ENCODE peak calls at places on chromosome 15, in five cellular contexts. One of them, this sample, is unnamed. For H3K9me3, the result is how much of the 10 kb centered on the place peaks cover.

GRCh38 chr15:89378699-89379422 is 44.2 kb upstream of the POLG start:
- DNase-seq in Karpas-422: no peak
- DNase-seq in Peyer's patch: no peak
- DNase-seq in upper lobe of left lung: peak
- DNase-seq in adipocyte: no peak
- DNase-seq in this sample: no peak

GRCh38 chr15:52329150-52329549 is 33.5 kb upstream of the MYO5C start:
- DNase-seq in Karpas-422: no peak
- DNase-seq in adipocyte: no peak
- DNase-seq in Peyer's patch: no peak
- DNase-seq in upper lobe of left lung: no peak
- DNase-seq in this sample: no peak

GRCh38 chr15:33243393-33243792 is 48.9 kb upstream of the FMN1 start:
- DNase-seq in Karpas-422: no peak
- DNase-seq in adipocyte: no peak
- DNase-seq in upper lobe of left lung: no peak
- DNase-seq in Peyer's patch: no peak
- DNase-seq in this sample: no peak

GRCh38 chr15:40115670-40116093 is 7.0 kb upstream of the BMF start:
- DNase-seq in Peyer's patch: peak
- DNase-seq in adipocyte: no peak
- DNase-seq in upper lobe of left lung: peak
- DNase-seq in Karpas-422: peak
- DNase-seq in this sample: no peak

GRCh38 chr15:43492266-43492665 is 690 bp downstream of the TP53BP1 start:
- DNase-seq in Karpas-422: peak
- DNase-seq in upper lobe of left lung: no peak
- DNase-seq in Peyer's patch: no peak
- DNase-seq in adipocyte: peak
- DNase-seq in this sample: no peak

GRCh38 chr15:74032046-74032445 is 37.5 kb downstream of the PML start:
- DNase-seq in Karpas-422: no peak
- DNase-seq in adipocyte: no peak
- DNase-seq in upper lobe of left lung: no peak
- DNase-seq in Peyer's patch: no peak
- DNase-seq in this sample: no peak

GRCh38 chr15:91862891-91863520 is 9.5 kb downstream of the SLCO3A1 start:
- DNase-seq in Karpas-422: no peak
- DNase-seq in upper lobe of left lung: no peak
- DNase-seq in Peyer's patch: no peak
- DNase-seq in adipocyte: no peak
- DNase-seq in this sample: no peak

GRCh38 chr15:68431792-68432401 is at the start of gene ITGA11:
- DNase-seq in adipocyte: peak
- DNase-seq in Peyer's patch: no peak
- DNase-seq in upper lobe of left lung: peak
- DNase-seq in Karpas-422: no peak
- DNase-seq in this sample: no peak

GRCh38 chr15:95760508-95760907 is 570.0 kb upstream of the NR2F2 start:
- DNase-seq in Karpas-422: no peak
- DNase-seq in adipocyte: no peak
- DNase-seq in Peyer's patch: no peak
- DNase-seq in upper lobe of left lung: no peak
- DNase-seq in this sample: no peak

GRCh38 chr15:52340093-52340492 is 44.5 kb upstream of the MYO5C start:
- DNase-seq in Peyer's patch: no peak
- DNase-seq in upper lobe of left lung: peak
- DNase-seq in adipocyte: no peak
- DNase-seq in Karpas-422: no peak
- DNase-seq in this sample: no peak

GRCh38 chr15:67115567-67115966 is 50.2 kb downstream of the SMAD3 start:
- DNase-seq in adipocyte: no peak
- DNase-seq in upper lobe of left lung: no peak
- DNase-seq in Peyer's patch: no peak
- DNase-seq in Karpas-422: no peak
- DNase-seq in this sample: no peak

GRCh38 chr15:40857601-40858351 is 13.9 kb downstream of the SPINT1 start:
- DNase-seq in upper lobe of left lung: no peak
- DNase-seq in Peyer's patch: peak
- DNase-seq in adipocyte: peak
- DNase-seq in Karpas-422: peak
- DNase-seq in this sample: peak

GRCh38 chr15:62779041-62779810 is 263.3 kb upstream of the TPM1 start:
- DNase-seq in Peyer's patch: no peak
- DNase-seq in Karpas-422: no peak
- DNase-seq in upper lobe of left lung: no peak
- DNase-seq in adipocyte: peak
- DNase-seq in this sample: no peak

GRCh38 chr15:81182031-81182745 is 14.5 kb upstream of the IL16 start:
- DNase-seq in Karpas-422: no peak
- DNase-seq in Peyer's patch: no peak
- DNase-seq in adipocyte: peak
- DNase-seq in upper lobe of left lung: no peak
- DNase-seq in this sample: no peak

GRCh38 chr15:76912430-76912829 is 7.3 kb upstream of the SCAPER start:
- DNase-seq in Karpas-422: no peak
- DNase-seq in Peyer's patch: no peak
- DNase-seq in adipocyte: no peak
- DNase-seq in upper lobe of left lung: no peak
- DNase-seq in this sample: no peak

GRCh38 chr15:90306560-90306959 is 41.1 kb downstream of the NGRN start:
- DNase-seq in upper lobe of left lung: no peak
- DNase-seq in adipocyte: no peak
- DNase-seq in Peyer's patch: no peak
- DNase-seq in Karpas-422: no peak
- DNase-seq in this sample: no peak

GRCh38 chr15:60583194-60583593 is 104.3 kb upstream of the ICE2 start:
- DNase-seq in upper lobe of left lung: no peak
- DNase-seq in Peyer's patch: no peak
- DNase-seq in Karpas-422: peak
- DNase-seq in adipocyte: no peak
- DNase-seq in this sample: no peak

GRCh38 chr15:60006203-60006782 is 2.2 kb downstream of the FOXB1 start:
- DNase-seq in Karpas-422: no peak
- DNase-seq in adipocyte: peak
- DNase-seq in Peyer's patch: no peak
- DNase-seq in upper lobe of left lung: peak
- DNase-seq in this sample: no peak

GRCh38 chr15:66595937-66596545 is 30.2 kb upstream of the LCTL start:
- DNase-seq in Peyer's patch: no peak
- DNase-seq in upper lobe of left lung: no peak
- DNase-seq in adipocyte: peak
- DNase-seq in Karpas-422: no peak
- DNase-seq in this sample: no peak

GRCh38 chr15:39511915-39512260 is 69.0 kb upstream of the THBS1 start:
- DNase-seq in Karpas-422: no peak
- DNase-seq in upper lobe of left lung: no peak
- DNase-seq in adipocyte: peak
- DNase-seq in Peyer's patch: no peak
- DNase-seq in this sample: no peak

DNA sequence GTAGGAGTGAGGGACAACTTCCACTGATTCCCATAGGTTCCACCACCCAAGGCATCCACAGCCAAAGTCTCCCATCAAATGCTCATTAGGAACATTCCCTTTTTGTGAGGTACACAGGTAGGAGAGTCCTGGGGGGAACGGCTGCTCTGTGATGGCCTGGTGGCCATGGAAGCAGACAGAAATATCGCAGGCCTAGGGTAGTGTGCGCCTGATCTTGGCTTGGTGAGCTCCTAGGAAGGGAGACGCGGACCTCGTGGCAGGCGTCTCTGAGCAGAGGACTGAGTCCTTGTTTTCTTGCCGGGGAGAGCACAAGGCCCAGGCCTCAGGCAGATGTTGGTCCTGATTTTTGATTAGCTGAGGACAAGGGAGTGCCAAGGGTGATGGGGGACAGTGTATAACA is 99.5 kb downstream of the SNRPN start:
- DNase-seq in Karpas-422: no peak
- DNase-seq in Peyer's patch: no peak
- DNase-seq in adipocyte: no peak
- DNase-seq in upper lobe of left lung: no peak
- DNase-seq in this sample: no peak
- H3K9me3 ChIP-seq in Karpas-422: half or more
- H3K9me3 ChIP-seq in Peyer's patch: under half
- H3K9me3 ChIP-seq in adipocyte: half or more
- H3K9me3 ChIP-seq in upper lobe of left lung: half or more
- H3K9me3 ChIP-seq in this sample: half or more

DNA sequence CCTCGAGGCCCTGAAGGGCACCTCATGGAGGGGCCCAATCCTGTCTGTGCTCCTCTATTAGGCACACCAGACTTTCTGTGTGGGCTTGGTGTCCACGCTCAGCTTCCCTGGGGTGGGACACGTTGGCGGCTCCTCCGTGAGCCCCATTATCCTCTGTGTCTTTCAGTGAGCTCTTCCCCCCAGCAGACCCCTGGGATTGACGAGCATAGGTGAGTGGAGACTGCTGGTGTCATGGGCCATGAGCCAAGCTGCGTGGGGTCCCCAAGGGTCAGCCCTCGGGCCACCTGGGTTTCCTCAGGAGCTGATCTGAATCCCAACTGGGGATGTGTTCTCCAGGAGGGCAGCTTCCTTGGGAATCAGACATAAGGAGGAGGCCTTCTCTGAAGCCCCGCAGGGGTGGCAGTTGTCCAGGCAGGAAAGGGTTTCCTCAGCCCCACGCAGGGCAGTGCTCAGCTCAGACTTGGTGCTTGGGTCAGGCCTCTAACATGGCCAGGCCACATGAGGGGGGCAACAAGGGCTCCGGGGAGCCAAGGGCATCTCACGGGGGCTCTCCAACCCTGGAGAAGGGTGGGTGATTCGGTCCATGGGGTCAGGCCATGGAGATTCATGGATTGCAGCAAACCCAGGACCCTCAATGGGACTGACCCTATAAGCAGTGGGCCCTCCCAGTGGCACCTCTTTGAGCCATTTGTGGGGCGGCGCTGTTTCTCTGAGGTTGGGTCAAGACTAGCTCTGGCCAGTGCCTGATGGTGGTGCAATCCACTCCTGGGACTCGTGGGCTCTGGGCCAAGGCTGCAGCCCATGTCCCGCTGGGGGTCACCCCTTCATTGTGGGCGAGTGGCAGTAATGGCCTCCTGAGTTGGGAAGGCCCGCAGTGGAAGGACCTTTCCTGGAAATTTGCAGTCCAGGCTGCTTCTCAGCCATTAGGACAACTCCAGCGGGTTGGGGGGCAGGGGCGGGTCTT is 222.5 kb downstream of the SNRPN start:
- DNase-seq in adipocyte: no peak
- DNase-seq in Peyer's patch: peak
- DNase-seq in upper lobe of left lung: peak
- DNase-seq in Karpas-422: no peak
- DNase-seq in this sample: peak
- H3K9me3 ChIP-seq in adipocyte: under half
- H3K9me3 ChIP-seq in Peyer's patch: under half
- H3K9me3 ChIP-seq in upper lobe of left lung: under half
- H3K9me3 ChIP-seq in Karpas-422: under half
- H3K9me3 ChIP-seq in this sample: under half

DNA sequence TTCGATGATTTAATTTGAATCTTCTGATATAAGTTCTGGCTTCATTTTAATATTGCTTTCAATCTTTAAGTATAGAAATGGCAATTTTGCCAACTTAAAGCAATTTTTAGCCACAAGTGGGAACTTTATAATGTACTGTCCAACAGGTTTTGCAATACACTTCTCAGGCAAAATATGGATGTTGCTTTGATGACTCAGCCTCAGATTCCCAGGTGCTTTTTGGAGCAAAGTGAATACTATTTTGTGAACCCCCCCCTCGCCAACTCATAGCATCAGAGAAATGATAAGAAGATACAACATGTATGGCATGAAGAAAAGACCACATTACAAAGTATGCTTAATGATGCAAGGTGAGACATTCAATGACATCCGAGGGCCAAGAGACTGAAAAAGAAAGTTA is 158.1 kb downstream of the GABRB3 start:
- DNase-seq in Karpas-422: no peak
- DNase-seq in upper lobe of left lung: no peak
- DNase-seq in adipocyte: no peak
- DNase-seq in Peyer's patch: no peak
- DNase-seq in this sample: no peak
- H3K9me3 ChIP-seq in Karpas-422: under half
- H3K9me3 ChIP-seq in upper lobe of left lung: under half
- H3K9me3 ChIP-seq in adipocyte: under half
- H3K9me3 ChIP-seq in Peyer's patch: under half
- H3K9me3 ChIP-seq in this sample: under half

DNA sequence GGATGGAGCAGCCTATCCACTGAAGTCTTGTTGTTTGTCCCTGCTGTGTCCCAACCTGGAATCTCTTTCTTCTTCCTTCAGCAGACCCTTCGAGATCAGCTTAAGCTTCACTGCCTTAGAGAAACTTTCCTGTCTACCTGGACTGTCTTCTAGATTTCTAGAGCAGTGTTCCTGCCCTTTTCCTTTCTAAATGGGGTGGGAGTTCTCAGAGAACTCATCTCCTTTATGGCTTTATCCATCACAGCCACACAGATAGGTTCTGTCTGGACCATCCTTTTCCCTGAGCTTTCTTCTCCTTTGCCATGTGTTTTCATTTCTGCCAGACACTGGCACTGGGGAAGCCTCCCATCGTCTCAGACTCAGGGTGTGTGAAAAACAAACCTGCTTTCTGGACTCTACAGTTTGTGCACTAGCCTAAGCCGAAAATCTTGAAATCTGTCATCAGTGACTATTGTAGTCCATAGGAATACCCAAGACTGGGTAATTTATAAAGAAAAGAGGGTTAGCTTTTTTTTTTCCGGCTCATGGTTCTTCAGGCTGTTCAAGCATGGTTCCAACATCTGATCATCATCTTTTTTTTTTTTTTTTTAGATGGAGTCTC is 177.5 kb downstream of the PGPEP1L start:
- DNase-seq in Peyer's patch: no peak
- DNase-seq in upper lobe of left lung: no peak
- DNase-seq in Karpas-422: no peak
- DNase-seq in adipocyte: no peak
- DNase-seq in this sample: no peak
- H3K9me3 ChIP-seq in Peyer's patch: under half
- H3K9me3 ChIP-seq in upper lobe of left lung: under half
- H3K9me3 ChIP-seq in Karpas-422: under half
- H3K9me3 ChIP-seq in adipocyte: half or more
- H3K9me3 ChIP-seq in this sample: under half

GRCh38 chr15:46723308-46723707 is 994.0 kb upstream of the SEMA6D start:
- DNase-seq in Peyer's patch: no peak
- DNase-seq in upper lobe of left lung: no peak
- DNase-seq in Karpas-422: no peak
- DNase-seq in adipocyte: no peak
- DNase-seq in this sample: no peak
- H3K9me3 ChIP-seq in Peyer's patch: under half
- H3K9me3 ChIP-seq in upper lobe of left lung: under half
- H3K9me3 ChIP-seq in Karpas-422: half or more
- H3K9me3 ChIP-seq in adipocyte: under half
- H3K9me3 ChIP-seq in this sample: under half

DNA sequence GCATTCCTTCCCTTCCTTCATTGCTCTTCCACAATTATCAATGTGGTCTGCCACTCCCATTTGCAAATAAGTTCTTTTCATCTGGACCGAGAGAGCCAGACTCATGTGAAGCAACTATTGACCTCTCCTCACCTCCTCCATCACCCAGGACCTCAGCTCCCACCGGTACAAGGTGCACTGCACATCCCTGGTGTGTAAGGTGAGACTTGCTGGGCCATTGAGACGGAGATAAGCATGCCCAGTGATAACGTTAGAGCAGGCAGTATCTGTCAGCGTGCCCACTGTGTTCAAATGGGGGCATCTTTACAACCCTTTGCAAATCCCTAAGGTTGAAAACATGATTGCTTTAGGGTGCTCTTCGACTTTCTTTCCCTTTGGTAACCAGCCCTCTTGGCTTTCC is 154.8 kb downstream of the ADAMTS17 start:
- DNase-seq in upper lobe of left lung: no peak
- DNase-seq in adipocyte: no peak
- DNase-seq in Karpas-422: no peak
- DNase-seq in Peyer's patch: no peak
- DNase-seq in this sample: no peak
- H3K9me3 ChIP-seq in upper lobe of left lung: under half
- H3K9me3 ChIP-seq in adipocyte: under half
- H3K9me3 ChIP-seq in Karpas-422: under half
- H3K9me3 ChIP-seq in Peyer's patch: under half
- H3K9me3 ChIP-seq in this sample: under half

This sample was measured in T-helper 17 cell.